ENCODE peak calls at places on chromosomes 12 and 14, in five cellular contexts. D, U, S, N and H are unnamed samples.
A peak's percentile ranks its signal among the peaks of the same experiment; 100 is the strongest.

GRCh38 chr14:22491683-22492483 is 97.1 kb downstream of the DAD1 start:
- DNase-seq in D (no peak), U (no peak), S (no peak), N (no peak), H (no peak)

GRCh38 chr12:53751336-53752191 is at the start of gene CISTR:
- DNase-seq in D (no peak), U (no peak), S (peak; percentile 88), N (no peak), H (no peak)

GRCh38 chr14:49212721-49213120 is 373.5 kb downstream of the RPS29 start:
- DNase-seq in D (no peak), U (peak; percentile 3), S (no peak), N (no peak), H (no peak)

GRCh38 chr12:120972870-120973543 is 5.3 kb upstream of the HNF1A start:
- DNase-seq in D (no peak), U (no peak), S (peak; percentile 76), N (no peak), H (no peak)

GRCh38 chr14:88005978-88006851 is 1.3 kb downstream of the GPR65 start:
- DNase-seq in D (no peak), U (no peak), S (no peak), N (no peak), H (no peak)

GRCh38 chr14:29536886-29537511 is 390.6 kb downstream of the PRKD1 start:
- DNase-seq in D (no peak), U (peak; percentile 56), S (no peak), N (no peak), H (peak; percentile 35)

GRCh38 chr12:2256915-2257314 is 204.1 kb downstream of the CACNA1C start:
- DNase-seq in D (no peak), U (peak; percentile 66), S (no peak), N (no peak), H (no peak)

GRCh38 chr12:54404061-54405004 is 14.7 kb downstream of the ITGA5 start:
- DNase-seq in D (peak; percentile 31), U (peak; percentile 71), S (peak; percentile 84), N (no peak), H (peak; percentile 76)

GRCh38 chr14:79037114-79037513 is 866.9 kb downstream of the NRXN3 start:
- DNase-seq in D (no peak), U (no peak), S (no peak), N (no peak), H (no peak)

GRCh38 chr12:75648856-75649255 is 137.4 kb upstream of the KRR1 start:
- DNase-seq in D (no peak), U (no peak), S (no peak), N (no peak), H (no peak)

GRCh38 chr14:41960316-41960715 is 353.6 kb downstream of the LRFN5 start:
- DNase-seq in D (no peak), U (peak; percentile 69), S (no peak), N (no peak), H (no peak)

GRCh38 chr12:52277486-52278245 is 3.2 kb downstream of the KRT86 start:
- DNase-seq in D (no peak), U (peak; percentile 42), S (no peak), N (no peak), H (no peak)

GRCh38 chr12:11568762-11569478 is 80.6 kb upstream of the ETV6 start:
- DNase-seq in D (no peak), U (no peak), S (no peak), N (no peak), H (no peak)

GRCh38 chr14:59483360-59483759 is 848 bp downstream of the L3HYPDH start:
- DNase-seq in D (peak; percentile 2), U (peak; percentile 58), S (no peak), N (no peak), H (peak; percentile 86)

GRCh38 chr12:80778005-80778541 is 61.4 kb downstream of the MYF5 start:
- DNase-seq in D (peak; percentile 53), U (peak; percentile 97), S (no peak), N (peak; percentile 97), H (peak; percentile 52)

GRCh38 chr12:49091836-49092085 is 2.8 kb downstream of the DHH start:
- DNase-seq in D (no peak), U (peak; percentile 23), S (no peak), N (no peak), H (no peak)
- TF ChIP-seq EZH2 in D (no peak), U (no peak), S (peak; percentile 42), N (no peak), H (no peak)

DNA sequence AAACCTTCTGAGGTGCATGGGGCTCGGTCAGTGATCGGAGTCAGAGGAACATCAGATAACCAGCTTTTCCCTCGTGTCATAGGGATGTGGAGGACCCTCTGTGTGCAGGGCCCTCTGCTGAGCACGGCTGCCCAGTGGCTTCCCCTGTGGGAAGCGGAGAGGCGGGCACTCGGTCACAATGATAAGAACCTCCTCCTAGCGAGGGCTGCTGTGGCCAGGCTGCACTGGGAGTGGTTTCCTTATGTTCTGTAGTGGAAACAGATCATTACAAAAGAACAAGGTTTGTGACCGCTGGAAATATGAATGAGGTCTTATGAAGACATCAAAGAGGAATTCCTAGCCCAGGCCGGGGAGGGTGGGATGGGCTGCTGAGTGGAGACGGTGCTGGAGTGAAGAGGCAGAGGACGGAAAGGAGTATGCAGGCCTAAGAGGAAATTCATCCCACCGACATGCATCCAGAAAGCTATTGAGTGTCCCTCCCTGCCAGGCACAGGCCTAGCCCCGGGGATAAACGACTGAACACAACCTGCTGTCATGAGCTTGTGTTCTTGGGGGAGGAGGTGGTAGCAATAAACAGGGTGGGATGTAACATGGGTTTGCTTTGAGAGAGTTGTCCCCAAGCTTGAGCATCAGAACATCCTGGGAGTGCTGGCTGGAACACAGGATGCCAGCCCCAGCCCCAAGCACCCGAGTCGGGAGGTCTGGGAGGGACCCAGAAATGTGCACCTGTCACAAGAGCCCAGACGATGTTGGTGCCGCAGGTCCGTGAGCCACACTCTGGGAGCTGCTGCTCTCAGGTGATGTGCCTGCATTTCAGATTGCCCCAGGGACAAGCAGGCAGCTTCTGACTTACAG is 37.5 kb downstream of the FZD10 start:
- DNase-seq in D (no peak), U (no peak), S (peak; percentile 6), N (no peak), H (no peak)
- TF ChIP-seq EZH2 in D (no peak), U (no peak), S (no peak), N (no peak), H (no peak)

GRCh38 chr12:124752437-124753229 is 111.0 kb downstream of the SCARB1 start:
- DNase-seq in D (no peak), U (no peak), S (no peak), N (peak; percentile 60), H (peak; percentile 61)
- TF ChIP-seq EZH2 in D (no peak), U (no peak), S (no peak), N (no peak), H (no peak)

GRCh38 chr12:49334226-49334625 is 2.8 kb downstream of the C1QL4 start:
- DNase-seq in D (no peak), U (no peak), S (no peak), N (no peak), H (no peak)

GRCh38 chr12:49334681-49335080 is 2.3 kb downstream of the C1QL4 start:
- DNase-seq in D (no peak), U (no peak), S (no peak), N (no peak), H (no peak)

GRCh38 chr12:49331360-49332222 is 5.4 kb downstream of the C1QL4 start:
- DNase-seq in D (peak; percentile 43), U (peak; percentile 83), S (peak; percentile 85), N (peak; percentile 37), H (peak; percentile 66)

GRCh38 chr12:49332441-49332861 is 4.5 kb downstream of the C1QL4 start:
- DNase-seq in D (no peak), U (no peak), S (no peak), N (no peak), H (no peak)

DNA sequence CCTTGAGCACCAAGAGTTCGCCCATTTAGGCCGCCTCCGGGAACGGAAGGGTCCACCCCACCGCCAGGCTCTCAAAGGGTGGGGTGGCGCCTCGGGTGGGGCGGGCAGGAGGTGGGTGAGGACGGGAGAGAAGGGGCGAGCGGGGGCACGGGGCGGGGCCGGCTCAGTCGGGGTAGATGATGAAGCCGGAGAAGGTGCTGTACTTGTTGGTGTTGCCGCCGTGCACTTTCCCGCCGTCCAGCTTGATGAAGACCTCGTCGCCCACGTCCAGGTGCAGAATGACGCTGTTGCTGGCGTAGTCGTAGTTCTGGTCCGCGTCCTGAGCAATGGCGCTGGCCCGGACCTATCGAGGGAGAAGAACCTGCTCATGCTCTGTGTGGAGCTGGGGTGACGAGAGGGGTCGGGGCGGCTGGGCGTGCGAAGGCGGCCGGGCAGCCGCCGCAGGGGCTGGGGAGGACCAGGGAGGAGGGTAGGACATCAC is 4.1 kb downstream of the C1QL4 start:
- DNase-seq in D (no peak), U (no peak), S (no peak), N (no peak), H (no peak)
- TF ChIP-seq EZH2 in D (no peak), U (no peak), S (peak; percentile 15), N (no peak), H (no peak)

GRCh38 chr12:47819902-47820630 is at the start of gene HDAC7:
- DNase-seq in D (peak; percentile 24), U (peak; percentile 84), S (peak; percentile 86), N (peak; percentile 68), H (peak; percentile 81)
- TF ChIP-seq EZH2 in D (no peak), U (no peak), S (no peak), N (no peak), H (no peak)